ENCODE peak calls at places on chromosomes 7 and 10, in eight cellular contexts. N is neural progenitor cell, O is OCI-LY7, U is BJ, L is K562, S is GM12865, B is left ventricle myocardium inferior, V is DND-41. J is an unnamed sample.

GRCh38 chr10:7563770-7564169 is 103.0 kb downstream of the ITIH5 start:
- DNase-seq in N (no peak), O (no peak), U (no peak), L (no peak), S (no peak), B (no peak), V (no peak), J (no peak)

GRCh38 chr7:6026011-6026819 is 5.0 kb upstream of the ANKRD61 start:
- DNase-seq in N (peak), O (peak), U (no peak), L (peak), S (peak), B (peak), V (peak), J (peak)

GRCh38 chr7:831596-832291 is 532 bp upstream of the SUN1 start:
- DNase-seq in N (no peak), O (no peak), U (peak), L (peak), S (peak), B (no peak), V (no peak), J (peak)

GRCh38 chr10:93357680-93358079 is 124.5 kb downstream of the MYOF start:
- DNase-seq in N (peak), O (peak), U (no peak), L (peak), S (peak), B (no peak), V (peak), J (peak)

GRCh38 chr7:135338151-135338550 is 104.5 kb downstream of the STRA8 start:
- DNase-seq in N (no peak), O (no peak), U (no peak), L (no peak), S (no peak), B (no peak), V (no peak), J (no peak)

GRCh38 chr7:18824157-18824556 is 293.3 kb downstream of the TWIST1 start:
- DNase-seq in N (no peak), O (no peak), U (no peak), L (no peak), S (no peak), B (no peak), V (no peak), J (no peak)

GRCh38 chr10:10930979-10931743 is 86.5 kb upstream of the CELF2 start:
- DNase-seq in N (peak), O (no peak), U (no peak), L (no peak), S (no peak), B (no peak), V (no peak), J (no peak)

GRCh38 chr10:49619613-49620012 is 5.8 kb downstream of the CHAT start:
- DNase-seq in N (peak), O (no peak), U (no peak), L (no peak), S (no peak), B (no peak), V (no peak), J (no peak)

GRCh38 chr10:75335983-75336382 is 65.6 kb downstream of the ZNF503 start:
- DNase-seq in N (no peak), O (peak), U (no peak), L (no peak), S (peak), B (no peak), V (no peak), J (peak)

GRCh38 chr7:120770206-120770605 is 87.7 kb downstream of the TSPAN12 start:
- DNase-seq in N (no peak), O (no peak), U (no peak), L (no peak), S (no peak), B (no peak), V (no peak), J (no peak)

DNA sequence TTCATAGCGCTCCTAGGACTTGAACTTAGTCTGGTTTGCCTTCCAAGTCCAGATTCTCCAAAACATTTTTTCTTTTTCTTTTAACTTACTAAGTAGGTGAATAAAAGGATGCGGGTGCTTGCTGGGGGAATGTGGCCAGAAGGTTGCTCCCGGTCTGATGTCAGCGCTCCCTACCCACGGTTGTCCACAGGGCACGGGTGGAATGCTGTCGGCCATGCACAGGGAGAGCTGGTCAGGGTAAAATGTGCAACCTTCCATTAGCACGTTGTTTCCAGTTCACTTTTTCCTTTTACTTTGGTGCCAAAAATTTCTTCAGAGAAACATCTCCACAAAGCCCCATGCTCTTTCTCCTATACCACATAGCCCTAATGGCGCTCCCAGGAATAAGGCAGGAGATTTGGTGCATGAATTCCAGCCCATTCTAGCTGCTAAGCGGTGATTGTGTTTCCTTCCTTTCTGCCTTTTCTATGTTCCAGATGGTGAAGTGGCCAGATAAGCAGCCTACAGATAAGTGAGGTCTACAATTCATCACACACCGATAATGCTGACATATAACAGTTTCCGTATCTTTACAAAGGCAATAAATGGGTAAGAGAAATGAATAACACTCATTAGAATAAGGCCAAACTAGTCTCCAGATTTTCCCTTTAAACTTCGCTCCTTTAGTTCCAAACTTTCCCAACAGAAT is 138.2 kb upstream of the FGFR2 start:
- DNase-seq in N (no peak), O (no peak), U (no peak), L (no peak), S (no peak), B (no peak), V (no peak), J (no peak)
- H3K4me3 ChIP-seq in N (no peak), O (no peak), U (no peak), L (no peak), S (no peak), B (no peak), V (no peak), J (no peak)

DNA sequence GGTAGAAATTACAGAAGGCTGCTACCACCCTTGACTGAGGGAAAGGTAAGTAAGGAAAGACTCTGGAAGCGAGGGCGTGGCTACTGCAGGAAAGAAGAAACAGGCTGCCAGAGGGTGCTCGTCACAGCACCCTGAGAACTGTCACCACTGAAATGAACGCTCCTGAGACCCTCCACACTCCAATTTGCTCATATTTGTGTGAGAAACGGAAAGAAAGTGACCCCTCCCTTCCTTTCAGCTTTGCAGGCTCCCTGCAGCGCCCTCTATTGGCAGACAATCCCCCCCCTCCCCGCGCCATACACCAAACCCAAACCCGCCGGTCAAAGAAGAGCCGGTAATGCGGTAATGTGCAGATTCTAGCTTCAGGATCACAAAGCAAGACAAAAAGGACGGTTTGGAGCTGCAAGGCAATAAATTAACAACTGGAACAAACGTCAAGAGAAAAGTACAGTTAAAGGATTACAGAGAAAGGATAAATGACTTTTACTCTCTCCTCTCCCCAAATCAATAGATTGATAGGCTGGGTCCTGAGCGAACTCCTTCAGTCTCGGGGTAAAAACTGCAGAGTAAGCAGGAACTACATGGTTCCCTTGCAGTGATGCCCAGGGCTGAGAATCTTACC is 47.7 kb downstream of the STEAP1B start:
- DNase-seq in N (peak), O (peak), U (no peak), L (peak), S (peak), B (peak), V (peak), J (peak)
- H3K4me3 ChIP-seq in N (peak), O (peak), U (peak), L (no peak), S (peak), B (peak), V (no peak), J (peak)

GRCh38 chr10:79399242-79399831 is 46.1 kb downstream of the ZCCHC24 start:
- DNase-seq in N (peak), O (no peak), U (peak), L (peak), S (no peak), B (peak), V (no peak), J (no peak)
- H3K4me3 ChIP-seq in N (no peak), O (no peak), U (no peak), L (no peak), S (no peak), B (peak), V (no peak), J (no peak)

GRCh38 chr7:73596191-73597065 is 18.0 kb upstream of the TBL2 start:
- DNase-seq in N (no peak), O (no peak), U (no peak), L (no peak), S (no peak), B (no peak), V (no peak), J (no peak)
- H3K4me3 ChIP-seq in N (no peak), O (no peak), U (no peak), L (no peak), S (no peak), B (no peak), V (no peak), J (no peak)

GRCh38 chr10:103501186-103501585 is 7.7 kb downstream of the NEURL1 start:
- DNase-seq in N (no peak), O (no peak), U (no peak), L (no peak), S (no peak), B (no peak), V (no peak), J (no peak)
- H3K4me3 ChIP-seq in N (no peak), O (no peak), U (no peak), L (no peak), S (no peak), B (no peak), V (no peak), J (no peak)

GRCh38 chr7:150642926-150643325 is 10.7 kb upstream of the GIMAP6 start:
- DNase-seq in N (no peak), O (no peak), U (no peak), L (no peak), S (no peak), B (no peak), V (no peak), J (no peak)
- H3K4me3 ChIP-seq in N (no peak), O (no peak), U (no peak), L (no peak), S (no peak), B (no peak), V (no peak), J (no peak)

DNA sequence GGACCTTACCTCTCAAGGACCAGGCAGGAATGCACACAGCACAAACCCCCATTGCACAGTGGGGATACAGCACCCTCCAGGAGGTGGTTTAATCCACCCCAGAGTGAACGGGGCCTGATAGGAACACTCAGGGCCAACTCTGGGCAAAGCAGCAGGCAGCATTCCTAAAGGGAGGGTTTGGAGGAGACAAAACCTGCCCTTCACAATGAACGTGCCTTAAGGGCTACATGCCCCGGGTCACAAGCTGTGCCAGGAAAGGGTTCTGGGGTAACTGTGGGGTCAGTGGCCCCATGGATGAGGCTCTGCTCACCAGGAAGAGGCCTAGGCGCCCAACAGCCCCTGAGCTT is 1.1 kb downstream of the GPRIN2 start:
- DNase-seq in N (peak), O (no peak), U (no peak), L (no peak), S (no peak), B (no peak), V (peak), J (no peak)
- H3K4me3 ChIP-seq in N (peak), O (no peak), U (no peak), L (no peak), S (no peak), B (no peak), V (no peak), J (no peak)

J was measured in Karpas-422.